ENCODE peak calls at places on chromosomes 2 and 18, in seven cellular contexts. T is naive thymus-derived CD8-positive, alpha-beta T cell; L is T-helper 2 cell; V is NCI-H2081; Q is EH; F is retina; U is SHP77. M is an unnamed sample.

GRCh38 chr2:108199726-108200125 is 40.0 kb upstream of the SULT1C3 start:
- DNase-seq in T (no peak), L (no peak), V (no peak), Q (peak), F (no peak), U (no peak), M (no peak)

GRCh38 chr2:162403884-162404283 is 60.0 kb downstream of the GCA start:
- DNase-seq in T (no peak), L (no peak), V (no peak), Q (peak), F (no peak), U (no peak), M (no peak)

GRCh38 chr2:142031656-142032055 is 99.2 kb downstream of the LRP1B start:
- DNase-seq in T (no peak), L (no peak), V (no peak), Q (no peak), F (no peak), U (no peak), M (no peak)

GRCh38 chr2:226794751-226795171 is 4.9 kb downstream of the IRS1 start:
- DNase-seq in T (no peak), L (no peak), V (no peak), Q (peak), F (peak), U (no peak), M (no peak)

GRCh38 chr2:105746177-105747080 is 1.7 kb downstream of the NCK2 start:
- DNase-seq in T (peak), L (peak), V (no peak), Q (no peak), F (no peak), U (no peak), M (peak)

GRCh38 chr2:97673187-97673914 is 3.8 kb downstream of the C2orf92 start:
- DNase-seq in T (no peak), L (no peak), V (no peak), Q (peak), F (no peak), U (no peak), M (no peak)

GRCh38 chr18:7926526-7926925 is 359.4 kb downstream of the PTPRM start:
- DNase-seq in T (no peak), L (no peak), V (peak), Q (no peak), F (no peak), U (peak), M (no peak)

GRCh38 chr2:192267484-192267883 is 72.8 kb upstream of the TMEFF2 start:
- DNase-seq in T (no peak), L (no peak), V (no peak), Q (peak), F (no peak), U (no peak), M (no peak)

GRCh38 chr2:9552491-9553178 is 3.0 kb downstream of the ADAM17 start:
- DNase-seq in T (no peak), L (no peak), V (no peak), Q (peak), F (no peak), U (no peak), M (no peak)

GRCh38 chr2:59000796-59001195 is 759.7 kb upstream of the FANCL start:
- DNase-seq in T (no peak), L (no peak), V (no peak), Q (peak), F (no peak), U (no peak), M (no peak)

GRCh38 chr2:225487901-225488416 is 88.4 kb downstream of the NYAP2 start:
- DNase-seq in T (no peak), L (no peak), V (no peak), Q (no peak), F (no peak), U (no peak), M (no peak)

GRCh38 chr2:109168080-109168479 is 39.1 kb downstream of the SH3RF3 start:
- DNase-seq in T (no peak), L (no peak), V (no peak), Q (peak), F (no peak), U (no peak), M (no peak)

GRCh38 chr2:146246734-146247523 is 1597.9 kb upstream of the ACVR2A start:
- DNase-seq in T (no peak), L (no peak), V (no peak), Q (peak), F (no peak), U (no peak), M (no peak)

GRCh38 chr2:24721470-24721869 is 71.7 kb downstream of the PTRHD1 start:
- DNase-seq in T (no peak), L (no peak), V (peak), Q (peak), F (peak), U (peak), M (no peak)

GRCh38 chr2:137380610-137381009 is 583.7 kb upstream of the HNMT start:
- DNase-seq in T (no peak), L (no peak), V (peak), Q (no peak), F (no peak), U (no peak), M (no peak)

GRCh38 chr2:98541489-98541888 is 66.8 kb downstream of the COA5 start:
- DNase-seq in T (no peak), L (no peak), V (no peak), Q (no peak), F (no peak), U (no peak), M (no peak)

GRCh38 chr2:198309673-198310280 is 505.4 kb downstream of the PLCL1 start:
- DNase-seq in T (peak), L (peak), V (peak), Q (peak), F (peak), U (peak), M (peak)

M was measured in effector CD4-positive, alpha-beta T cell.